ENCODE peak calls at places on chromosomes 11 and 22, in ten cellular contexts. R is mesendoderm; J is effector memory CD4-positive, alpha-beta T cell; M is germinal center; A is HEK293T; Q is naive thymus-derived CD8-positive, alpha-beta T cell; F is AG04449; T is WTC11; N is amniotic stem cell; P is HFFc6. C is an unnamed sample.

GRCh38 chr11:95279921-95280861 is 49.2 kb upstream of the SESN3 start:
- DNase-seq in T (peak; percentile 44), F (no peak), A (no peak), J (no peak), N (no peak), M (peak; percentile 40), R (peak; percentile 69), P (no peak), Q (no peak), C (no peak)

GRCh38 chr11:9923280-9923679 is 259.4 kb downstream of the SWAP70 start:
- DNase-seq in N (no peak), M (no peak), Q (no peak), J (no peak), F (no peak), R (peak; percentile 46), P (no peak), T (no peak), A (no peak), C (no peak)

GRCh38 chr22:37746366-37747089 is 49.7 kb downstream of the TRIOBP start:
- DNase-seq in R (peak; percentile 62), T (peak; percentile 45), P (no peak), Q (no peak), N (no peak), A (peak; percentile 38), F (no peak), M (no peak), J (no peak), C (no peak)

GRCh38 chr11:32033491-32033890 is 57.4 kb upstream of the RCN1 start:
- DNase-seq in R (no peak), M (no peak), N (no peak), F (no peak), A (no peak), Q (no peak), T (no peak), J (no peak), P (no peak), C (no peak)

GRCh38 chr11:9577032-9577431 is 3.6 kb downstream of the WEE1 start:
- DNase-seq in M (no peak), T (no peak), P (no peak), A (no peak), F (no peak), R (no peak), Q (no peak), N (no peak), J (no peak), C (no peak)

GRCh38 chr11:112962854-112963367 is 1.7 kb downstream of the NCAM1 start:
- DNase-seq in J (no peak), F (no peak), A (peak; percentile 59), N (no peak), R (peak; percentile 55), Q (no peak), P (no peak), M (no peak), T (peak; percentile 52), C (no peak)

GRCh38 chr11:109933126-109933525 is 160.1 kb upstream of the ZC3H12C start:
- DNase-seq in T (no peak), Q (no peak), J (no peak), M (no peak), P (no peak), N (no peak), A (no peak), F (no peak), R (no peak), C (no peak)

GRCh38 chr22:20464096-20464614 is 26.5 kb upstream of the SCARF2 start:
- DNase-seq in R (no peak), A (no peak), M (peak; percentile 71), F (no peak), J (peak; percentile 35), N (no peak), P (no peak), Q (peak; percentile 86), T (no peak), C (no peak)

GRCh38 chr22:49210606-49211005 is 617.1 kb downstream of the BRD1 start:
- DNase-seq in N (no peak), T (no peak), J (no peak), R (no peak), Q (no peak), A (no peak), M (no peak), F (no peak), P (no peak), C (no peak)

GRCh38 chr11:80048513-80048912 is 607.7 kb upstream of the TENM4 start:
- DNase-seq in P (no peak), Q (no peak), F (no peak), R (no peak), M (no peak), A (no peak), N (no peak), T (no peak), J (no peak), C (no peak)

GRCh38 chr22:41576877-41577276 is 12.8 kb downstream of the PMM1 start:
- DNase-seq in Q (no peak), A (peak; percentile 78), J (peak; percentile 9), T (peak; percentile 87), N (no peak), P (peak; percentile 60), R (peak; percentile 92), F (no peak), M (peak; percentile 47), C (no peak)

GRCh38 chr22:45638834-45639746 is 32.5 kb upstream of the ATXN10 start:
- DNase-seq in P (peak; percentile 43), J (no peak), R (no peak), M (no peak), F (no peak), T (no peak), A (no peak), Q (no peak), N (no peak), C (peak; percentile 22)

GRCh38 chr22:44942056-44942455 is 67.7 kb downstream of the PHF21B start:
- DNase-seq in T (no peak), N (no peak), Q (peak; percentile 21), A (no peak), R (no peak), F (no peak), J (no peak), P (no peak), M (no peak), C (no peak)

GRCh38 chr11:87423161-87423560 is 385.4 kb downstream of the TMEM135 start:
- DNase-seq in T (no peak), P (no peak), N (no peak), J (no peak), M (no peak), A (no peak), F (no peak), Q (no peak), R (peak; percentile 82), C (no peak)

GRCh38 chr11:125210112-125210511 is 45.6 kb downstream of the PKNOX2 start:
- DNase-seq in Q (no peak), A (no peak), T (no peak), M (no peak), N (no peak), R (peak; percentile 50), P (no peak), J (no peak), F (no peak), C (no peak)

GRCh38 chr11:64998141-64998540 is 1.4 kb upstream of the BATF2 start:
- DNase-seq in Q (no peak), N (no peak), J (no peak), A (no peak), M (no peak), P (no peak), R (peak; percentile 48), F (no peak), T (no peak), C (no peak)

GRCh38 chr22:43413826-43414225 is 2.0 kb downstream of the MPPED1 start:
- DNase-seq in R (no peak), Q (no peak), T (no peak), M (no peak), F (no peak), P (no peak), A (no peak), J (no peak), N (no peak), C (no peak)

GRCh38 chr11:135022430-135022829 is 610.4 kb upstream of the B3GAT1 start:
- DNase-seq in J (no peak), Q (no peak), A (no peak), N (no peak), M (no peak), F (no peak), T (no peak), R (no peak), P (no peak), C (no peak)

GRCh38 chr11:3182462-3182852 is 17.3 kb upstream of the OSBPL5 start:
- DNase-seq in R (no peak), N (no peak), M (no peak), J (no peak), T (no peak), A (no peak), Q (peak; percentile 38), F (no peak), P (no peak), C (no peak)

GRCh38 chr11:115258216-115258615 is 246.0 kb downstream of the CADM1 start:
- DNase-seq in J (no peak), R (no peak), F (no peak), A (no peak), Q (no peak), N (no peak), M (no peak), P (no peak), T (no peak), C (no peak)

GRCh38 chr11:56521955-56522354 is 21.1 kb downstream of the OR5M11 start:
- DNase-seq in P (no peak), R (peak; percentile 52), T (peak; percentile 16), J (no peak), Q (no peak), A (no peak), F (no peak), N (no peak), M (no peak), C (no peak)

GRCh38 chr11:46050065-46050464 is 71.2 kb downstream of the PHF21A start:
- DNase-seq in M (no peak), A (no peak), J (no peak), Q (no peak), N (peak; percentile 39), R (peak; percentile 94), T (no peak), F (peak; percentile 79), P (peak; percentile 84), C (peak; percentile 60)

C was measured in GM04503.